ENCODE peak calls at places on chromosomes 13 and 19, in ten cellular contexts. H, G, J, S, L, M, W, Q, E and R are unnamed samples.

GRCh38 chr19:8001995-8002849 is 3.2 kb downstream of the ELAVL1 start:
- DNase-seq in H (peak), G (peak), J (peak), S (peak), L (peak), M (peak), W (peak), Q (no peak), E (peak), R (peak)

GRCh38 chr13:79745141-79745540 is 264.2 kb downstream of the NDFIP2 start:
- DNase-seq in H (no peak), G (no peak), J (no peak), S (no peak), L (no peak), M (no peak), W (no peak), Q (no peak), E (no peak), R (no peak)

GRCh38 chr13:39035204-39035603 is 2.7 kb downstream of the PROSER1 start:
- DNase-seq in H (no peak), G (no peak), J (no peak), S (no peak), L (no peak), M (no peak), W (no peak), Q (no peak), E (no peak), R (no peak)

GRCh38 chr13:94558721-94559120 is 37.2 kb downstream of the TGDS start:
- DNase-seq in H (peak), G (no peak), J (no peak), S (no peak), L (no peak), M (no peak), W (no peak), Q (no peak), E (no peak), R (no peak)

GRCh38 chr19:34246340-34246739 is 8.0 kb upstream of the GARRE1 start:
- DNase-seq in H (no peak), G (no peak), J (no peak), S (no peak), L (no peak), M (no peak), W (no peak), Q (no peak), E (no peak), R (no peak)

GRCh38 chr13:31887311-31887710 is 144.3 kb upstream of the FRY start:
- DNase-seq in H (no peak), G (peak), J (no peak), S (no peak), L (no peak), M (no peak), W (no peak), Q (peak), E (no peak), R (no peak)

GRCh38 chr19:5314012-5314906 is 26.4 kb downstream of the PTPRS start:
- DNase-seq in H (no peak), G (peak), J (no peak), S (no peak), L (no peak), M (no peak), W (no peak), Q (no peak), E (no peak), R (no peak)

GRCh38 chr19:16168465-16169081 is 4.8 kb downstream of the CIB3 start:
- DNase-seq in H (peak), G (no peak), J (no peak), S (no peak), L (no peak), M (no peak), W (no peak), Q (no peak), E (peak), R (no peak)

GRCh38 chr13:24680258-24680920 is at the start of gene ATP12A:
- DNase-seq in H (peak), G (no peak), J (peak), S (peak), L (no peak), M (no peak), W (no peak), Q (no peak), E (no peak), R (no peak)

GRCh38 chr19:54661846-54662489 is 817 bp upstream of the LILRB4 start:
- DNase-seq in H (no peak), G (no peak), J (no peak), S (no peak), L (no peak), M (no peak), W (no peak), Q (no peak), E (no peak), R (no peak)

GRCh38 chr13:72121466-72121865 is 254.5 kb upstream of the DACH1 start:
- DNase-seq in H (no peak), G (no peak), J (no peak), S (no peak), L (no peak), M (no peak), W (no peak), Q (no peak), E (no peak), R (no peak)

GRCh38 chr13:65784088-65784816 is 1445.9 kb downstream of the PCDH9 start:
- DNase-seq in H (no peak), G (no peak), J (no peak), S (no peak), L (no peak), M (no peak), W (no peak), Q (no peak), E (no peak), R (no peak)

GRCh38 chr19:40452016-40452415 is 7.9 kb upstream of the SERTAD3 start:
- DNase-seq in H (no peak), G (no peak), J (no peak), S (no peak), L (no peak), M (no peak), W (no peak), Q (no peak), E (no peak), R (no peak)

GRCh38 chr19:6963937-6964336 is 57.3 kb downstream of the MBD3L2B start:
- DNase-seq in H (peak), G (no peak), J (no peak), S (no peak), L (no peak), M (no peak), W (peak), Q (no peak), E (no peak), R (no peak)

GRCh38 chr13:29472317-29472961 is 123.0 kb downstream of the SLC7A1 start:
- DNase-seq in H (peak), G (peak), J (peak), S (peak), L (peak), M (no peak), W (no peak), Q (no peak), E (no peak), R (no peak)

GRCh38 chr13:97359181-97360057 is 74.5 kb upstream of the RAP2A start:
- DNase-seq in H (peak), G (peak), J (peak), S (peak), L (peak), M (peak), W (no peak), Q (peak), E (peak), R (peak)

GRCh38 chr13:73060251-73061160 is 1.7 kb downstream of the KLF5 start:
- DNase-seq in H (peak), G (peak), J (peak), S (peak), L (peak), M (no peak), W (no peak), Q (peak), E (peak), R (no peak)

GRCh38 chr19:30255783-30256509 is 116.2 kb upstream of the ZNF536 start:
- DNase-seq in H (no peak), G (no peak), J (no peak), S (no peak), L (no peak), M (no peak), W (no peak), Q (no peak), E (no peak), R (no peak)

GRCh38 chr13:30375436-30375835 is 46.9 kb upstream of the UBE2L5 start:
- DNase-seq in H (no peak), G (no peak), J (no peak), S (no peak), L (no peak), M (no peak), W (no peak), Q (no peak), E (no peak), R (no peak)

GRCh38 chr13:48318014-48318713 is 14.6 kb downstream of the RB1 start:
- DNase-seq in H (no peak), G (no peak), J (no peak), S (no peak), L (no peak), M (no peak), W (no peak), Q (no peak), E (no peak), R (no peak)

GRCh38 chr13:41708648-41709175 is 251.4 kb downstream of the RGCC start:
- DNase-seq in H (no peak), G (no peak), J (no peak), S (no peak), L (no peak), M (peak), W (no peak), Q (no peak), E (peak), R (no peak)